ENCODE peak calls at places on chromosomes 6 and 20, in six cellular contexts. J is upper lobe of right lung, N is ascending aorta, A is A549, L is right atrium auricular region, K is H9. M is an unnamed sample.
A peak's percentile ranks its signal among the peaks of the same experiment; 100 is the strongest.

GRCh38 chr20:815914-816606 is 17.5 kb upstream of the FAM110A start:
- DNase-seq in J (peak; percentile 76), N (no peak), A (peak; percentile 76), L (peak; percentile 68), K (peak; percentile 75), M (peak; percentile 52)

GRCh38 chr6:16619017-16619416 is 142.2 kb downstream of the ATXN1 start:
- DNase-seq in J (no peak), N (no peak), A (no peak), L (no peak), K (no peak), M (no peak)

GRCh38 chr6:25010917-25011625 is 75.3 kb upstream of the RIPOR2 start:
- DNase-seq in J (no peak), N (no peak), A (no peak), L (no peak), K (no peak), M (no peak)

GRCh38 chr6:33175436-33176069 is 16.7 kb downstream of the COL11A2 start:
- DNase-seq in J (peak; percentile 40), N (no peak), A (no peak), L (no peak), K (no peak), M (no peak)

GRCh38 chr20:4299773-4300172 is 284.4 kb upstream of the RNF24 start:
- DNase-seq in J (no peak), N (no peak), A (no peak), L (no peak), K (no peak), M (no peak)

GRCh38 chr6:13813621-13814175 is 659 bp downstream of the MCUR1 start:
- DNase-seq in J (peak; percentile 90), N (peak; percentile 10), A (peak; percentile 58), L (peak; percentile 67), K (peak; percentile 87), M (peak; percentile 73)

GRCh38 chr6:146785001-146785585 is 186.3 kb downstream of the ADGB start:
- DNase-seq in J (no peak), N (no peak), A (peak; percentile 42), L (no peak), K (no peak), M (peak; percentile 51)

GRCh38 chr6:85449818-85450577 is at the start of gene NT5E:
- DNase-seq in J (peak; percentile 88), N (peak; percentile 47), A (peak; percentile 77), L (peak; percentile 80), K (peak; percentile 89), M (peak; percentile 30)

GRCh38 chr6:47663462-47664216 is 34.7 kb upstream of the ADGRF4 start:
- DNase-seq in J (no peak), N (no peak), A (no peak), L (no peak), K (peak; percentile 77), M (peak; percentile 22)

GRCh38 chr6:37671061-37671460 is 26.6 kb downstream of the MDGA1 start:
- DNase-seq in J (no peak), N (no peak), A (no peak), L (no peak), K (no peak), M (no peak)

GRCh38 chr20:52217689-52218395 is 26.3 kb upstream of the ZFP64 start:
- DNase-seq in J (no peak), N (no peak), A (no peak), L (no peak), K (no peak), M (no peak)

GRCh38 chr20:2658414-2659354 is 5.3 kb downstream of the IDH3B start:
- DNase-seq in J (no peak), N (no peak), A (peak; percentile 40), L (no peak), K (peak; percentile 45), M (peak; percentile 33)

GRCh38 chr6:165458134-165458533 is 148.7 kb upstream of the C6orf118 start:
- DNase-seq in J (no peak), N (no peak), A (no peak), L (no peak), K (no peak), M (no peak)

GRCh38 chr6:15504040-15504491 is 158.8 kb downstream of the DTNBP1 start:
- DNase-seq in J (peak; percentile 64), N (no peak), A (no peak), L (peak; percentile 74), K (no peak), M (peak; percentile 37)

GRCh38 chr20:37345339-37346231 is at the start of gene SRC:
- DNase-seq in J (peak; percentile 93), N (no peak), A (peak; percentile 83), L (peak; percentile 77), K (peak; percentile 72), M (peak; percentile 83)

GRCh38 chr20:33125983-33126382 is 42.0 kb upstream of the BPIFA2 start:
- DNase-seq in J (no peak), N (no peak), A (no peak), L (no peak), K (no peak), M (no peak)

GRCh38 chr20:4369798-4370124 is 351.9 kb upstream of the PRND start:
- DNase-seq in J (no peak), N (no peak), A (no peak), L (no peak), K (no peak), M (no peak)

GRCh38 chr6:19028201-19028600 is 641.1 kb downstream of the RNF144B start:
- DNase-seq in J (no peak), N (no peak), A (no peak), L (no peak), K (no peak), M (no peak)

GRCh38 chr6:42025066-42025789 is 25.1 kb upstream of the TAF8 start:
- DNase-seq in J (no peak), N (no peak), A (no peak), L (no peak), K (no peak), M (no peak)

GRCh38 chr6:33856655-33857054 is 52.9 kb upstream of the MLN start:
- DNase-seq in J (no peak), N (no peak), A (no peak), L (no peak), K (no peak), M (no peak)

GRCh38 chr20:50470249-50470858 is 39.8 kb upstream of the PTPN1 start:
- DNase-seq in J (no peak), N (no peak), A (no peak), L (no peak), K (no peak), M (no peak)

GRCh38 chr6:157774153-157775135 is 48.6 kb upstream of the SNX9 start:
- DNase-seq in J (no peak), N (no peak), A (peak; percentile 64), L (no peak), K (peak; percentile 60), M (no peak)

GRCh38 chr6:44662461-44663121 is 275.1 kb downstream of the CDC5L start:
- DNase-seq in J (peak; percentile 65), N (no peak), A (no peak), L (no peak), K (peak; percentile 85), M (peak; percentile 99)

GRCh38 chr6:46102123-46102522 is 27.7 kb upstream of the ENPP4 start:
- DNase-seq in J (no peak), N (no peak), A (no peak), L (no peak), K (no peak), M (no peak)

GRCh38 chr6:46098678-46099077 is 31.1 kb upstream of the ENPP4 start:
- DNase-seq in J (peak; percentile 68), N (no peak), A (no peak), L (no peak), K (no peak), M (peak; percentile 55)

GRCh38 chr6:46103437-46103836 is 26.4 kb upstream of the ENPP4 start:
- DNase-seq in J (no peak), N (no peak), A (no peak), L (no peak), K (no peak), M (no peak)

GRCh38 chr6:46097381-46097780 is 32.4 kb upstream of the ENPP4 start:
- DNase-seq in J (no peak), N (no peak), A (no peak), L (no peak), K (no peak), M (no peak)

DNA sequence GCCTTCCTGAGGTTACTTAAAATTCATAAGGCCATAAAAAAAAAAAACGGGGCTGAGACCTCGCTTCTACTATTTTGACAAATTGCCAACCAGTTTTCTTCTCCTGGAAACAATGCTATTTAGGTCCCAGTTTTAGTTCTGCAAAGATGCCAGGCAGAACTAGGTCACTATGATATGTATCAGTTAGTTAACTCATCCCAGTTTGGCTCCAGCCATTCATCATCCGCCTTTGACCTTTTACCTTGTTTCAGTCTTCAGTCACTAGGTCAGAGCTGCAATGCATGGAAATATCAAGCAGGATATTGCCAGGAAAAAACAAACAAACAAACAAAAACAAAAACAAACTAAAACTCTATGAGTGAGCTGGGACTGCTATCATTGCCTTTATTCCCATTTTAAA is 29.8 kb upstream of the ENPP4 start:
- DNase-seq in J (no peak), N (no peak), A (no peak), L (no peak), K (no peak), M (no peak)
- H3K9me3 ChIP-seq in J (no peaks in the 10 kb centered on the region), N (peaks cover 3% of the 10 kb centered on the region), A (no peaks in the 10 kb centered on the region), L (no peaks in the 10 kb centered on the region), K (no peaks in the 10 kb centered on the region), M (no peaks in the 10 kb centered on the region)

DNA sequence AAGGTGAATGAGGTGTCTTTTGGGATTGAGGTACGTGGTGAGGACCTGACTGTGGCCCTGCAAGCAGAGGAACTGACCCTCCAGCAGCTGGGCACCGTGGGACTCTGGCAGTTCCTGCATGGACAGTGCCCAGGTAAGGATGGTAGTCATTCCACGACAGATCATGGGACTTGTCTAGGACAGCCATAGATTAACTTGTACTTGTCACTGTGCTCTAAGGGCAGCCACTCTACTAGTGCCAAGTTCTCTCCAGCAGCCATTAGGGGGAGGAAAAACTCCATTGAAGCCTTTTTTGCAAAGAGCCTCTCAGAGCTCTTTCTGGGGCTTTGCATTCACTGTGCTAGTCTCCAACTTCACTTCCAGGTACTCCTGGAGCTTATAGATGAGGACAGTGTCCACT is 20.4 kb downstream of the TAF11 start:
- DNase-seq in J (no peak), N (no peak), A (peak; percentile 7), L (no peak), K (no peak), M (no peak)
- H3K9me3 ChIP-seq in J (no peaks in the 10 kb centered on the region), N (no peaks in the 10 kb centered on the region), A (no peaks in the 10 kb centered on the region), L (no peaks in the 10 kb centered on the region), K (no peaks in the 10 kb centered on the region), M (no peaks in the 10 kb centered on the region)

DNA sequence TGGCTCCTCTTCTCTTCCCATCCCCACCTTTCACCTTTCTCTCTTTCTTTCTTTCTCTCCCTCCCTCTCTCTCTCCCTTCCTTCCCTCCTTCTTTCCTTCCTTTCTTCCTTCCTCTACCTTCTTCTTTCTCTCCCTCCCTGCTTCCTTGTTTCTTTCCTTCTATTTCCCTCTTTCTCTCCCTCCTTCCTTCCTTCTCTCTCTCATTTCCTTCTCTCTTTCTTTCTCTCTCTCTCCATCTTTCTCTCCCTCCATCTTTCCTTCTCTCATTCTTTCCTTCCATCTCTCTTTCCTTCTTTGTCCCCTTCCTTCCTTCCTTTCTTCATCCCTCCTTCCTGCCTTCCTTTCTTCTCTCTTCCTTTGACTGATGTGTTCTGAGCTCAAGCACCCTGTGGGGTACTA is 1467.0 kb upstream of the DEFB115 start:
- DNase-seq in J (no peak), N (no peak), A (no peak), L (no peak), K (no peak), M (no peak)
- H3K9me3 ChIP-seq in J (no peaks in the 10 kb centered on the region), N (no peaks in the 10 kb centered on the region), A (no peaks in the 10 kb centered on the region), L (no peaks in the 10 kb centered on the region), K (peaks cover 52% of the 10 kb centered on the region), M (no peaks in the 10 kb centered on the region)

DNA sequence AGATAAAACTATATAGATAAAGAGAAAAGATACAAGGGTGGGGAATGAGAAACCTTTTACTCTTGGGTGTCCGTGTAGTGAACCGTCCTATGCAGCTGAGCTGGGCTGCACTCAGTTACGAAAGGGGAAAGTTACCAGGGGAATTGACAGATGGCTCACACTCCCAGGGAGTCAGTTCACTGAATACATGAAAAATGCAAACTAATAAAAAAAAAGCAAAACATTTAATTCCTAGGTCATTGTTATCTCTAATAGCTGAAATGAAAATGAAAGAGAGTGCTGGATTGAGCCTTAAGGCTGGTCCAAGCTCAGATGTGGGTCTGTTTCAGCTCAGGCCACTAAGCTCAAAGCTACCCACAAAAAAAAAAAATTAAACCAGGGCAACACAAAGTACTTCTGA is 138.0 kb downstream of the THBS2 start:
- DNase-seq in J (no peak), N (no peak), A (no peak), L (no peak), K (no peak), M (no peak)
- H3K9me3 ChIP-seq in J (no peaks in the 10 kb centered on the region), N (no peaks in the 10 kb centered on the region), A (no peaks in the 10 kb centered on the region), L (no peaks in the 10 kb centered on the region), K (no peaks in the 10 kb centered on the region), M (no peaks in the 10 kb centered on the region)